ENCODE peak calls at places on chromosomes 3 and 15, in seven cellular contexts. W is adrenal gland; X is fibroblast of lung; G is neuronal stem cell; U is left lung; H is CD4-positive, CD25-positive, alpha-beta regulatory T cell; N is endodermal cell. E is an unnamed sample.

GRCh38 chr3:184284696-184285095 is 8.9 kb downstream of the ECE2 start:
- DNase-seq in H (no peak), G (peak; percentile 41), X (peak; percentile 69), W (peak; percentile 72), U (peak; percentile 54), N (peak; percentile 91), E (peak; percentile 72)

GRCh38 chr3:105473521-105474223 is 107.0 kb downstream of the ALCAM start:
- DNase-seq in X (peak; percentile 99), H (no peak), U (no peak), N (no peak), G (peak; percentile 36), W (no peak), E (no peak)

GRCh38 chr15:45414215-45414885 is 36.0 kb upstream of the GATM start:
- DNase-seq in X (no peak), W (no peak), H (peak; percentile 9), G (no peak), U (no peak), N (no peak), E (no peak)

GRCh38 chr15:57406040-57406772 is 29.9 kb downstream of the CGNL1 start:
- DNase-seq in G (no peak), N (no peak), X (peak; percentile 10), H (no peak), U (peak; percentile 45), W (no peak), E (no peak)

GRCh38 chr3:47803478-47804025 is 614 bp downstream of the DHX30 start:
- DNase-seq in N (no peak), G (no peak), U (no peak), X (peak; percentile 11), W (no peak), H (no peak), E (no peak)

GRCh38 chr3:177538064-177538742 is 340.9 kb upstream of the TBL1XR1 start:
- DNase-seq in H (no peak), W (peak; percentile 90), G (no peak), X (peak; percentile 82), N (no peak), U (no peak), E (no peak)

GRCh38 chr3:126137490-126138130 is 42.8 kb downstream of the ALDH1L1 start:
- DNase-seq in X (no peak), U (no peak), W (no peak), G (no peak), H (no peak), N (peak; percentile 17), E (peak; percentile 3)

GRCh38 chr3:25428003-25428861 is at the start of gene RARB:
- DNase-seq in U (peak; percentile 67), W (peak; percentile 78), H (no peak), G (peak; percentile 47), X (peak; percentile 96), N (peak; percentile 88), E (peak; percentile 35)

GRCh38 chr3:15636028-15636709 is 34.6 kb downstream of the BTD start:
- DNase-seq in U (no peak), X (peak; percentile 97), H (no peak), G (no peak), N (no peak), W (peak; percentile 54), E (no peak)

GRCh38 chr3:13217736-13218540 is 144.7 kb upstream of the IQSEC1 start:
- DNase-seq in X (peak; percentile 86), U (no peak), W (no peak), H (no peak), G (no peak), N (no peak), E (no peak)

GRCh38 chr15:85545757-85546156 is 165.4 kb downstream of the AKAP13 start:
- DNase-seq in H (no peak), W (no peak), G (no peak), N (no peak), X (no peak), U (no peak), E (no peak)

GRCh38 chr3:60269829-60270266 is 981.4 kb downstream of the FHIT start:
- DNase-seq in W (no peak), N (no peak), U (no peak), X (no peak), G (no peak), H (no peak), E (no peak)

GRCh38 chr15:86064326-86064725 is 15.3 kb upstream of the AGBL1 start:
- DNase-seq in W (no peak), G (no peak), X (no peak), U (no peak), N (no peak), H (no peak), E (no peak)

GRCh38 chr3:117706037-117706436 is 996.5 kb downstream of the TUSC7 start:
- DNase-seq in X (peak; percentile 98), H (no peak), N (no peak), G (no peak), U (no peak), W (no peak), E (no peak)

GRCh38 chr3:31772155-31772761 is 208.8 kb downstream of the OSBPL10 start:
- DNase-seq in W (no peak), X (peak; percentile 50), N (no peak), G (no peak), H (no peak), U (no peak), E (no peak)

GRCh38 chr3:185157347-185157746 is 4.5 kb upstream of the C3orf70 start:
- DNase-seq in W (no peak), N (no peak), G (no peak), H (no peak), X (no peak), U (no peak), E (no peak)

GRCh38 chr3:124939661-124940060 is 5.1 kb upstream of the MUC13 start:
- DNase-seq in W (no peak), N (no peak), G (no peak), X (no peak), U (no peak), H (no peak), E (no peak)

GRCh38 chr15:91627473-91628309 is 225.8 kb upstream of the SLCO3A1 start:
- DNase-seq in W (peak; percentile 82), U (peak; percentile 78), H (no peak), N (no peak), X (peak; percentile 83), G (no peak), E (peak; percentile 58)

GRCh38 chr15:90814193-90814811 is 54.1 kb upstream of the FURIN start:
- DNase-seq in H (no peak), W (no peak), X (peak; percentile 56), N (no peak), G (no peak), U (no peak), E (no peak)

GRCh38 chr3:39429466-39429865 is 22.9 kb downstream of the RPSA start:
- DNase-seq in X (no peak), G (no peak), H (no peak), W (no peak), N (no peak), U (no peak), E (no peak)

GRCh38 chr3:133453383-133453782 is 53.5 kb downstream of the BFSP2 start:
- DNase-seq in G (no peak), H (no peak), X (no peak), U (no peak), N (no peak), W (no peak), E (no peak)

DNA sequence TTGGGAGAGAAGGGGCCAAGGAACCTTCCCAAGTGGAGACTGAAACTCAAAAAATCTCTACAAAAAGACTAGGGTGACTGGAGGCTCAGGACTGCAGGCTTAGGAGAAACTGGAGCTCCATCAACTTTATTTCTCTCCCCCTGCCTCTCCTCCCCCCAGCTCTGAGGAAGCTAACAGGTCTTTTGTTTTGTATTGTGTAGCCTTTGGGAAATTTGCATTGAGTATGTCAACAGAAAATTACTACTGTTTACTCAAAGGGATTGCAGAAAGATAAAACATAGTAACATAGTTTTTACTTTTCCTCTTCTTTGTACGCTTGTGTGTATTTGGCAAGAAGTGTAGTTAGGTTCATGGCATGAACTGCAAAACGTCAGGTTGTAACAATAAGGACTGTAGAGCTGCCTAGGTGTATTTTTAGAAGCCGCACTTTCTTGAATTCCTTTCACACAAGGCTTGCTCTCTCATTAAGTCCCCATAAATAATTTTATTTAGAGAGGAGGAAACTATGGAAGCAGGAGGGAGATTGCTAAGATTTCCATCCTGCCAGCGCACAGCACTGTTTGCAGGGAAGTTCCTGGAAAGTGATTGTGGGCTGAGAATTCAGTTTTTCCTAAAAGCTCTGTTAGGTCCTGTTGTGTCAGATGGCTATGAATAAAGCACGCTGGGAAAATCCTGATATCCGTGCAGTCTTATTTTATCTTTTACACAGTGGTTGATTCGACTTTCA is 21.1 kb upstream of the SATB1 start:
- DNase-seq in G (no peak), H (no peak), W (no peak), N (no peak), X (no peak), U (no peak), E (no peak)
- H3K4me3 ChIP-seq in G (no peak overlapping the region), H (peak overlapping the region; percentile 56), W (no peak overlapping the region), N (peak overlapping the region; percentile 84), X (no peak overlapping the region), U (peak overlapping the region; percentile 60), E (no peak overlapping the region)

GRCh38 chr15:64148581-64148980 is 3.0 kb upstream of the SNX22 start:
- DNase-seq in G (no peak), U (no peak), W (no peak), H (no peak), X (no peak), N (no peak), E (no peak)
- H3K4me1 ChIP-seq in G (peaks cover 4% of the 10 kb centered on the region), U (peaks cover 12% of the 10 kb centered on the region), W (peaks cover 27% of the 10 kb centered on the region), H (peaks cover 27% of the 10 kb centered on the region), X (peaks cover 4% of the 10 kb centered on the region), N (peaks cover 6% of the 10 kb centered on the region), E (peaks cover 4% of the 10 kb centered on the region)

GRCh38 chr3:187102073-187102634 is 37.1 kb downstream of the RPL39L start:
- DNase-seq in W (no peak), N (no peak), H (no peak), G (no peak), U (no peak), X (no peak), E (no peak)
- H3K4me3 ChIP-seq in W (no peak overlapping the region), N (no peak overlapping the region), H (peak overlapping the region; percentile 83), G (no peak overlapping the region), U (peak overlapping the region; percentile 23), X (peak overlapping the region; percentile 48), E (no peak overlapping the region)

GRCh38 chr3:63980830-63981498 is 42.3 kb downstream of the PSMD6 start:
- DNase-seq in W (no peak), G (no peak), N (no peak), X (no peak), H (no peak), U (no peak), E (peak; percentile 87)

GRCh38 chr3:63980019-63980418 is 43.3 kb downstream of the PSMD6 start:
- DNase-seq in N (no peak), G (no peak), H (no peak), W (no peak), U (no peak), X (no peak), E (no peak)

GRCh38 chr3:63977893-63978292 is 45.4 kb downstream of the PSMD6 start:
- DNase-seq in G (no peak), H (no peak), W (no peak), U (no peak), N (no peak), X (no peak), E (no peak)

GRCh38 chr3:63976862-63977180 is 46.5 kb downstream of the PSMD6 start:
- DNase-seq in U (no peak), G (no peak), W (no peak), N (no peak), X (no peak), H (no peak), E (no peak)

DNA sequence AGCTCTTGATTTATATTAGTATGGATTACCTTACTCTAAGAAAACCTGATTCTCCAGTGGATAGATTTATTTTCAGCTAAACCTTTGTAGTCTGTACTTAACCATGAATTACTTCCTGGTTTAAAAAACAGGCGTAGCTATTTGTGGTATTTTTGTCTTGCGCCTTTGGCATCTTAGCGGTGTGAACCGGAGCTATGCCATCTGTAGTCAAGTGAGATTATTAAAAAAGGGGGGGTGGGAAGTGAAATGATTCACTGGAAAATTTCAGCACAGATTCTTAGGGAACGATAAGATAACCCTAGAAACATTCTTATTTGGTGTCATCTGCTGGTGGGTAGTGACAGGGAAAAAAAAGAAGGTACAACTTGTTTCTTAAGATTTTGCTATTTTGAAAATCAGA is 44.2 kb downstream of the PSMD6 start:
- DNase-seq in U (no peak), G (no peak), X (peak; percentile 58), H (peak; percentile 63), W (no peak), N (no peak), E (no peak)
- H3K4me1 ChIP-seq in U (peaks cover 15% of the 10 kb centered on the region), G (peaks cover 4% of the 10 kb centered on the region), X (peaks cover 16% of the 10 kb centered on the region), H (peaks cover 73% of the 10 kb centered on the region), W (peaks cover 34% of the 10 kb centered on the region), N (peaks cover 3% of the 10 kb centered on the region), E (peaks cover 64% of the 10 kb centered on the region)

E was measured in pancreas.